ENCODE peak calls at places on chromosomes 3 and 15, in four cellular contexts. Z is K562, E is H1, D is HepG2. H is an unnamed sample.

GRCh38 chr3:133756716-133757694 is 10.8 kb downstream of the TF start:
- DNase-seq in D (no peak), Z (no peak), E (no peak), H (no peak)

GRCh38 chr3:186151077-186151971 is 42.4 kb upstream of the ETV5 start:
- DNase-seq in Z (no peak), D (no peak), E (no peak), H (no peak)

GRCh38 chr3:146065573-146066006 is 95.4 kb downstream of the PLOD2 start:
- DNase-seq in Z (peak; percentile 8), D (peak; percentile 50), E (no peak), H (peak; percentile 80)

GRCh38 chr3:48591436-48591835 is 3.7 kb downstream of the COL7A1 start:
- DNase-seq in Z (peak; percentile 28), D (no peak), E (no peak), H (no peak)

GRCh38 chr3:48306860-48307530 is 26.5 kb downstream of the SPINK8 start:
- DNase-seq in D (no peak), Z (no peak), E (no peak), H (no peak)

GRCh38 chr3:65993134-65993900 is 45.4 kb downstream of the MAGI1 start:
- DNase-seq in D (no peak), Z (no peak), E (no peak), H (no peak)

GRCh38 chr3:100947119-100947518 is 46.1 kb downstream of the ABI3BP start:
- DNase-seq in E (no peak), Z (no peak), D (no peak), H (no peak)

GRCh38 chr3:179615458-179616173 is 11.0 kb downstream of the NDUFB5 start:
- DNase-seq in Z (peak; percentile 42), D (no peak), E (no peak), H (peak; percentile 76)

GRCh38 chr15:78003539-78004008 is 73.9 kb downstream of the TBC1D2B start:
- DNase-seq in D (no peak), Z (no peak), E (no peak), H (no peak)

GRCh38 chr15:95287774-95288173 is 1042.7 kb upstream of the NR2F2 start:
- DNase-seq in E (no peak), D (no peak), Z (no peak), H (peak; percentile 46)

GRCh38 chr3:58563386-58564035 is 13.7 kb downstream of the FAM107A start:
- DNase-seq in E (no peak), D (peak; percentile 53), Z (no peak), H (no peak)

GRCh38 chr3:113454625-113455024 is 13.3 kb upstream of the CFAP44 start:
- DNase-seq in E (no peak), D (no peak), Z (no peak), H (no peak)

GRCh38 chr3:131033480-131034080 is 6.9 kb downstream of the NEK11 start:
- DNase-seq in E (no peak), Z (peak; percentile 21), D (peak; percentile 43), H (peak; percentile 75)

GRCh38 chr15:83845230-83845629 is 191.3 kb downstream of the ADAMTSL3 start:
- DNase-seq in E (no peak), Z (no peak), D (no peak), H (no peak)

GRCh38 chr3:185470323-185470722 is 28.5 kb downstream of the TMEM41A start:
- DNase-seq in E (peak; percentile 49), D (no peak), Z (no peak), H (no peak)

GRCh38 chr15:43095708-43096347 is 10.0 kb downstream of the UBR1 start:
- DNase-seq in D (no peak), Z (no peak), E (no peak), H (no peak)

GRCh38 chr15:74011610-74012009 is 17.1 kb downstream of the PML start:
- DNase-seq in Z (no peak), D (no peak), E (no peak), H (peak; percentile 92)

GRCh38 chr15:38651328-38652038 is 86.9 kb upstream of the RASGRP1 start:
- DNase-seq in E (no peak), D (no peak), Z (no peak), H (no peak)

GRCh38 chr3:188491276-188491687 is 337.3 kb downstream of the LPP start:
- DNase-seq in Z (no peak), D (no peak), E (no peak), H (peak; percentile 63)

GRCh38 chr3:185677146-185677829 is 91.2 kb downstream of the SENP2 start:
- DNase-seq in Z (peak; percentile 64), E (no peak), D (peak; percentile 56), H (peak; percentile 81)

DNA sequence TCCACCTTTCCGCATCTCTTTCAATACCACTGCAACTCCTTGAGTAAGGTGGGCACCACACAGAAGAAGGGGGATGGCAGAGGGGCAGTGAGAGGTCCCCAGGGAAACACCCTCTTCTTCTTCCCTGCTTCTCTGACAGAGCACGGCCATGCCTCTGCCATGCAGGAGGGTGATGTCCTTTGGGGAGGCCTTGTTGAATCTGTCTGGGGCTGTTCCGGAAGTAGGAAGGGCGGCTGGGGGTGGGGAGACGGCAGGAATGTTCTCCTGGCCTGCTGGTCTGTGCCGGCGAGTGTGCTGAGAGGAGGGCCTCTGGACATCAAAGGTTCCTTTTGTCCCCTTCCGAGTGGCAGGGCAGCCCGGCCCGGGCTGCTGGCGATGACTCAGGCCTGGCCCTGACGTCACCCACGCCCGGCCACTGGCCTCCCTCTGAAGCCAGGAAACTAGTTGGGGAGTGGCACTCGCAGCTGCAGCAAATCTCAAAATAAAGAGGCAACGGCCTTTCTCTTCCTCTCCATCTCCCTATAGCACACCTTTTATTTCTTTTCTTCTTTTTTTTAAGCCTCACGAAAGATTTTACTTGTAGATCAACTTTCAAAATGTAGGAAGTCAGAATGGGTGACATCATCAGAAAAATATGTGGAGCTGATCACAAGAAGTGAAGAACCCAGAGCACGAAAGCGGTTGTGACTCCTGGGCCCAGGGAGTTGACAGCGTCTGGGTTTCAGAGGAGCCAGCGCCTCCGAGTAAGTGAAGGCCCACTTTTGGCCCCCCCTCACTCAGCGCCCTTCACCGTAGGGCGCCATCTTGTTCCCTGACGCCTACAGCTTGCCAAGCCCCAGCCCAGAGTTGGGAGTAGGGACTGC is at the start of gene ZBTB38:
- DNase-seq in D (peak; percentile 97), Z (peak; percentile 91), E (peak; percentile 66), H (peak; percentile 91)
- TF ChIP-seq JUN in D (peak; percentile 83), Z (peak; percentile 95), E (no peak), H (peak; percentile 75)

DNA sequence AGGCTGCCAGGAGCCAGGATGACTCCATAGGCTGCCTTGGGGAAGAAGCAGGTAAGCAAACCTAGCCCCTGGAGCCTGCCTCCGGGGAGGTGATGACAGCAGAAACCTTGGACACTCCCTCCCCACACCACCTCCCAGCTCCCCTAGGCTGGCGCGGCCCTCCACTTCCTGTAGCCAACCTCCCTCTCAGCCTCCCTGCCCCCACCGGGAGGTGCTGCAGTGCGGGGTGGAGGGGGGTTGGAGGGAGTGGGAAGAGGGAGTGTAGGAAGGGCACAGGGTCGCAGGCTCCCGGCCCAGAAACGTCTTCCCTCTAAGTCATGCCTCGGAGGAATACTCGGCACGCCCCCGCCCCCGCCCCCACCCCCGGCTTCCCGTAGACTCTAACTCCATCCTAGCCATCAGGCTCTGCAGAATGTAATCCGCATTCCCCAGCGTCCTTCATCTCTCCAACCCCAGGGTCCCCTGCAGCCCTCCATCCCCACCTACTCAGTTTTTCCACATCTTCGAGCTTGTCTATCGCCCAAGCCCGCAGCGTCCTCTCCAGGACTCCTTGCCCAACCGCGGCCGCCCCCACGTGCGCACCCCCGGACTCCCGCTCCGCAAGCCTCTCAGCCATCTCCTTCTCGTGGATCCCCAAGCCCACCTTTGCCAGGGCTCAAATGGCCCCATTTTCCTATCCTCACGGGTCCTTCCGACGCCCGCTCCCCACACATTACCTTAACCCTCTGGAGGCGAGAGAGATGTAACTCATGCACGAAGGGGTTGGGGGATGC is 539 bp downstream of the LPCAT4 start:
- DNase-seq in Z (peak; percentile 71), E (peak; percentile 82), D (peak; percentile 50), H (peak; percentile 34)
- TF ChIP-seq POLR2A in Z (no peak), E (no peak), D (no peak), H (no peak)

GRCh38 chr15:101617390-101617965 is 34.7 kb downstream of the TM2D3 start:
- DNase-seq in E (no peak), D (no peak), Z (no peak), H (no peak)

GRCh38 chr15:101615414-101615985 is 36.7 kb downstream of the TM2D3 start:
- DNase-seq in Z (no peak), D (no peak), E (no peak), H (no peak)

GRCh38 chr15:101614761-101615160 is 37.4 kb downstream of the TM2D3 start:
- DNase-seq in E (no peak), Z (no peak), D (no peak), H (no peak)

GRCh38 chr15:101618056-101618455 is 34.1 kb downstream of the TM2D3 start:
- DNase-seq in E (no peak), D (no peak), Z (no peak), H (no peak)

DNA sequence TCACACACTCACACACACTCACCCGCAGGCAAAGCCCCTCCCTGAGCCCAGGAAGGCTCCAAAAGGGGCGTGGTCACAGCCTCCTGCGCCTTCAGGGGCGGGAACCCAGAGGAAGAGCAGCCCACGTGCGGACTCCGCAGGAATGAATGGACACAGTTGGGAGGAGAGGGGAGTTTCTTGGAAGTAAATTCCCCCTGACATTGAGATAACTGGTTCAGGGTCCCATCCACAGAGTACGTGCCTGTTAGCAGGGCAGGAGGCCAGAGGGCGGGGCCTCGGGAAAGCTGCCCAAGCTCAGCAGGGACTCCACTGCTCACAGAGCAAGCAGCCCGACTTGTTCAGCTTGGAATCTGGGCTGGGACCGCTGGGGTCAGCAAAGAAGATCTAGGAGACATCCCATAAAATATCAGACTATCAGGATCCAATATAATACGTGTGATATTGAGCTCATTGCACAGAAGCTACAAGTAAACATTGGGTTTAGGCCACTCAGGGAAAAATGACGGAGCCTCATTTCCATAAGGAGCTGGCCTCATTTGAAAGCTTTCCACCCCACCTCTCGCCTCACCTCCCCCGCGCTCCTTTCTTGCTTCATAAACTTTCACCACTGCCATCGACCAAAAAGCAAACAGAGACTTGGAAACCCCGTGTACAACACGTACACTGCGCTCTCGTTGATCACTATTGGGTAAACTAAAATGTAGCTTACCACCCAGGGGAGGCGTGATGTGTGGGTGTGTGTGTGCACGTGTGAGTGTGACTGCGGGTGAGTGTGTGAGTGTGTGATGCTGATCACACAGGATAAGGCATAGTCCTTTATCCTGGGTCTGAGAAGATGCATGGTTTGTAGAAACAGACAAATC is 36.0 kb downstream of the TM2D3 start:
- DNase-seq in D (peak; percentile 60), E (peak; percentile 82), Z (peak; percentile 93), H (peak; percentile 11)
- H2AFZ ChIP-seq in D (no peak overlapping the region), E (peak overlapping the region; percentile 98), Z (peak overlapping the region; percentile 94), H (peak overlapping the region; percentile 50)

GRCh38 chr15:60473135-60473534 is 5.8 kb downstream of the ICE2 start:
- DNase-seq in Z (no peak), D (no peak), E (no peak), H (no peak)

GRCh38 chr15:60471314-60471713 is 7.6 kb downstream of the ICE2 start:
- DNase-seq in E (no peak), D (no peak), Z (no peak), H (no peak)

GRCh38 chr15:60464836-60465630 is 13.9 kb downstream of the ICE2 start:
- DNase-seq in E (no peak), D (no peak), Z (no peak), H (peak; percentile 95)

DNA sequence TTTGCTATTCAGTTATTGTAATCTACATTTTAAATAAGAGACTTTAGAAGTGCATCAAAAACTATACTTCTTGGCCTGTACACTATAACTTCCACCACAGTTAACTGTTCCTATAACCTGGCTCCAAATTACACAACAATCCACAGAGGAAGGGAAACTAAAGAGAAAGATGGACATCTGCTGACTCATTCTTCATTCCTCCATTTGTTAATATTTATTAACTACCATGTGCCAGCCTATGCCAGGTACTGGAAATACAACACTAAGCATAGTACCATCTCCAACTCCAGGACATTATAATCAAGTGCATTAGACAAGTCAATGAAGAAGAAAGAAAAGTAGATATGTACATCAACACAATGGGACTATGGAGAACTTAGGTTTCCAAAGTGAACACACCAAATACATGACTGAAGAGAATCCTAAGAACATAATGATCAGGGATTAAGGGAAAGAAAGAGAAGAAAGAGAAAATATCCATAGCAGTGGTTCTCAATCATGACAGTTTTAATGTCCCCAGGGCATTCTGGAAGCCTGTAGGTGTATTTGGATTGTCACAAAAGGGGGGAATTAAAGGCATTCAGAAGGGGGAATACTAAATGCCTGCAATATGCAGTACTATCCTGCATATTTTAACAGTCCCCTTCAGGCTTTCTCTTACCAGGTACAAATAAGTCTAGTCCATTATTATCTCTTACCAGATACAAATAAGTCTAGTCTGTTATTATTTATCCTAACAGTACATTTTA is 8.9 kb downstream of the ICE2 start:
- DNase-seq in E (no peak), Z (no peak), D (peak; percentile 21), H (peak; percentile 56)
- TF ChIP-seq JUN in E (no peak), Z (no peak), D (no peak), H (no peak)